ENCODE peak calls at places on chromosomes 13 and 19, in five cellular contexts. I, Z, E, T and L are unnamed samples.
A peak's percentile ranks its signal among the peaks of the same experiment; 100 is the strongest.

GRCh38 chr19:8367327-8368001 is 3.5 kb downstream of the ANGPTL4 start:
- DNase-seq in I (peak; percentile 61), T (peak; percentile 95), E (peak; percentile 55), Z (no peak), L (no peak)

GRCh38 chr19:31991984-31992655 is 353.3 kb upstream of the ZNF507 start:
- DNase-seq in Z (no peak), E (no peak), T (no peak), I (peak; percentile 14), L (no peak)

GRCh38 chr13:107252428-107252827 is 684.5 kb upstream of the ARGLU1 start:
- DNase-seq in E (no peak), I (no peak), T (no peak), Z (no peak), L (no peak)

GRCh38 chr13:62320129-62320724 is 904.6 kb upstream of the PCDH20 start:
- DNase-seq in I (no peak), E (peak; percentile 63), Z (peak; percentile 22), T (peak; percentile 38), L (peak; percentile 54)

GRCh38 chr19:36257512-36257876 is 42.6 kb downstream of the ZNF146 start:
- DNase-seq in I (peak; percentile 79), E (no peak), T (peak; percentile 85), Z (no peak), L (no peak)

GRCh38 chr19:8174706-8175105 is 25.3 kb upstream of the FBN3 start:
- DNase-seq in T (no peak), I (no peak), Z (no peak), E (no peak), L (no peak)

GRCh38 chr19:10009269-10009665 is 1.0 kb downstream of the COL5A3 start:
- DNase-seq in T (peak; percentile 60), I (peak; percentile 88), E (peak; percentile 67), Z (no peak), L (no peak)

GRCh38 chr13:102548811-102549210 is 48.0 kb upstream of the TPP2 start:
- DNase-seq in T (no peak), I (no peak), E (no peak), Z (no peak), L (no peak)

GRCh38 chr13:108083056-108083455 is 132.3 kb downstream of the LIG4 start:
- DNase-seq in E (no peak), I (no peak), T (no peak), Z (no peak), L (no peak)

GRCh38 chr19:29422047-29422446 is 103.7 kb upstream of the VSTM2B start:
- DNase-seq in I (no peak), Z (no peak), E (no peak), T (no peak), L (no peak)

GRCh38 chr13:42991892-42992584 is at the start of gene EPSTI1:
- DNase-seq in E (peak; percentile 71), Z (no peak), I (peak; percentile 76), T (no peak), L (no peak)

GRCh38 chr13:30978981-30979956 is 46.8 kb downstream of the TEX26 start:
- DNase-seq in E (peak; percentile 61), T (peak; percentile 29), Z (peak; percentile 16), I (peak; percentile 92), L (no peak)

GRCh38 chr13:38849316-38849715 is 141.3 kb downstream of the STOML3 start:
- DNase-seq in E (no peak), T (no peak), I (no peak), Z (no peak), L (no peak)

DNA sequence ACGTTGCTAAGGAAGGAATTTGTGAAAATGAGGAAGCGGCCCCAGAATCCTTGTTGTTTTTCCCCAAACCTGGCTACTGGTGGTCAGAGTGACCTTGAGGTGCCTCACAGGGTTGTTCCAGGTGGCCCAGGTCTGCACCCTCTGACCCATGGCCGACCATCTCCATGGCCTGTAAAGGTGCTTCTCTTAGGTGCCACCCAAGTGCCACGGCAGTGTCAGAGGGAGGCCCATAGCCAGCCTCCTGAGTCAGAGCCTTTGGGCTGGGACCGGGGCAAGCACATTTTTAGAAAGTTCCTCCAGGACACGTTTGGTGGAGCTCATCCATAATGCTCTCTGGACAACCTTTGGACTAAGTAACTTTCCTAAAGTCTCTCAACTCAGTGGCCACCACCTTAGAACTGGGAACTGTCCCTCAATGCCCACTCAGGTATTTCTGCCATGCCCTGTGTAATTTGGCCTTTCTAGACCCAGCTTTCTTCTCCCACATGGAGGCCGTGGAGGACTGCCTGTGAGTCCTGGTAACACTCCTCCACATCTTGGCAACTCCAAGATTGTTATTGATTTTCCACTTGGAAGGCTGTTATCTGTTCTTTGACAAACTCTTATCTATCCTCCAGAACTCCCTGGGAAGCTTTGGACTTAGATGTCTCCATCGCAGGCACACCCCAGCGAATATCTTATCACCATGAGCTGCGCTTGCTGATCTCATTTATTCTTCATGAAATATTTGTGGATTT is 84.1 kb upstream of the IRS2 start:
- DNase-seq in I (no peak), Z (no peak), T (no peak), E (no peak), L (no peak)
- TF ChIP-seq MAX in I (no peak), Z (no peak), T (no peak), E (no peak), L (no peak)

DNA sequence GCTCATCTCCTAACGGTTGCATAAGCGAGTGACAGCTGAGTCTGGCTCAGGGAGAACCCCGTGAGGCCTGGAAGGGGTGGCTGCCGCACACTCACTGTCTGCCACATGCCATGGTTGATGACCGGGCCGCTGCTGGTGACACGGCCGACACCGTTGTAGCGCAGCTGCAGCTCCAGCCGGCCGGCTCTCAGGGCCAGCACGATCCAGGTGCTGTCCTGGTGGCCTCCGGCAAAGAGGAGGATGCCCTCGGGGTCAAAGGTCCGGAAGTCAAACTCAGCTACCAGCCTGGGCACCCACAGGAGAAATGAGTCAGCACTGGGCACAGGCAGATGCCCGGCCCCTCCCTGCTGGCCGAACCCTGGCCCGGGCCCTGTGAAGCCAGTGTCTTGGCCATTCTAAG is 31.7 kb downstream of the GAS6 start:
- DNase-seq in T (no peak), E (no peak), I (no peak), Z (no peak), L (peak; percentile 16)
- TF ChIP-seq MAX in T (no peak), E (no peak), I (no peak), Z (no peak), L (peak; percentile 35)

GRCh38 chr19:12995596-12996541 is 594 bp downstream of the NFIX start:
- DNase-seq in E (peak; percentile 31), Z (no peak), T (peak; percentile 87), I (no peak), L (no peak)
- TF ChIP-seq MAX in E (no peak), Z (peak; percentile 72), T (peak; percentile 33), I (no peak), L (peak; percentile 35)

DNA sequence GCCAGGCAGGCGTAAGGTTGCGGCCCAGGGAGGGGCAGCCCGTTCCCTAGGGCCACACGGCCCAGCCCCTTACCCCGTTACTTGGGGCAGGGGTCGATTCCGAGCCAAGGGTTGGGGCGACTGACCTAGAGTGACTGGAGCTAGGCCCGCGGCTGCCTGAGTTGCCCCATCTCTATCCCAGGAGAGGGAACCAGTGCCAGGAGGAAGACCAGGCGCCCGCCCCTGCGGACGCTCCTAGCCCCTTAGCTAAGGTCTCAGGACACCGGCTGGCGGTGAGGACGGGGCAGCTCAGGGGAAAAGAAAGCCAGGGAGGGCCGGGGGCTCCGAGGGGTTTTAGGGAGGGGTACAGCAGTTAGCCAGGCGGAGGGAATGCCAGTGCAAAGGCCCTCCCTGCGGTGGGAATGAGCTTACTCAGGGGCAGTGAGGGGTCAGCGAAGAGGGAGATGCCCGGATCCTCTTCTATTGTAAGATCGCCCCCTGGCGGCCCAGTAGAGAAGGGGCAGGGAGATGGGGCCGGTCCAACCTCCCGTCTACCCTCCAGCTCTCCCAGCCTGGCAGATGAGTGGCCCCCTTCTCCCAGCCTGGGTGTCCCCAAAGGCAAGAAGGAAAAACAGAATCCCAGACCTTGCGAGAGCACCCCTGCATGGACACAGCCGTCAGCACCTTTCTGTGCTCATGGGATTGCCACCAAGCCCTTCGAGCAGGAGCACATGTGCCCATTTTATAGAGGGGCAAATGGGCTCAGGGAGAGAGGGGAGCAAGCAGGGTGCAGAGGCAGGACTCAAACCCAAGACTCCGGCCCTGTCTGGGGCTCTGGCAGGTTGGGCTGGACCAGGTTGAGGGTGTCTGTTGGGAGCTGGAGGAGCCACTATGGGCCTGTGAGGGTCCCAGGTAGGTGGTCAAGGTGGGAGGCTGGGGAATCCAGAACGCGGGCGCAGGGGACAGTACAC is 16.3 kb downstream of the CILP2 start:
- DNase-seq in E (peak; percentile 70), T (peak; percentile 86), Z (no peak), I (peak; percentile 94), L (no peak)
- TF ChIP-seq MAX in E (no peak), T (no peak), Z (no peak), I (no peak), L (no peak)

GRCh38 chr13:35057858-35058257 is 115.8 kb downstream of the NBEA start:
- DNase-seq in E (no peak), I (no peak), T (no peak), Z (no peak), L (no peak)
- TF ChIP-seq MAX in E (no peak), I (no peak), T (no peak), Z (no peak), L (no peak)

DNA sequence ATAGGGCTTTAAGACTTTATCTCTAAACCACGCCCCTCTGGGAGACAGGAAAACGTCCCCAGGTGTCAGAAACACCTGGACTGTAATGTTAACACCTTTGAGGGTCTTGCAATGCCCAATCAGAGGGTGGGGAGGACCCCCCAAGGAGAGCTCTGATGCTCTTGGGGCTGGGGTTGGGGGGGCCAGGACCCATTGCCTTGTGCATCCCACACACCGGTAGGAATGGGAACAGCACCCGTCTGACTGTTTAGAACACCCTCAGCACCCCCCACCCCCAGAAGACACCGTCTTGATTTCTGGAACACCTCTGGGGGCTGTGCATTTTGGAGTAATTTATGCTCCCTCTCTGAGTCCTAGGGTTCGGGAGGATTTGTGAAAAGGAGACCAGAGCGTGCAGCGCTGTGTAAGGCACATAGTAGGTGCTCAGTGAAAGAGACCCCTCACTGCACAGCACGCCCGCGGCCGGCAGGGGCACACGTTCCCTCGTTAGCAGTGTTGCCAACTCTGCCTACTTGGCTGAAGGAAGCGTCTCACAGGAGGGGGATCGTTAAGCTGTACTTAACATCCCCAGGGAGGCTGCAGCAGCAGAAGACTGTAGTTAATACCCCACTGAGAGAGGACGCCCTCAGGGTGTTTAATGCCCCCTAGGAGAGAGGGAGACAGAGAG is 2.8 kb upstream of the ERFL start:
- DNase-seq in E (peak; percentile 29), Z (no peak), T (no peak), I (peak; percentile 84), L (no peak)
- TF ChIP-seq MAX in E (no peak), Z (no peak), T (no peak), I (peak; percentile 34), L (no peak)

DNA sequence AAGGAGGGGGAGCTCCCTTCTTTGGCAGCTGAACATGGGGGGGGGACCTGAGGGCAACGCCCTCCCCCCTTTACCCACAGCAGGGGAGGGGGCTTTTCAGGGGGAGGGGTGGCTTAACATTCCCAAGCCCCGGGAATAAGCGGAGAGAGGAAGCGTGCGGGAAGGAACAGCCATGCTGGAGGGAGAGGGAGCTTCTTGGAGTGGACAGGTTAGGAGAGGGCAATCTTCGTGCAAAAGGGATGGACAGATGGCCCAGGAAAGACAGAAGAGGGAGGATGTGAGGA is 10.8 kb downstream of the C19orf81 start:
- DNase-seq in E (no peak), Z (no peak), I (no peak), T (no peak), L (no peak)
- TF ChIP-seq MAX in E (no peak), Z (no peak), I (no peak), T (no peak), L (no peak)